ENCODE peak calls at places on chromosomes 16 and 17, in five cellular contexts. One of them, this sample, is unnamed. For H3K9me2 and H3K4me1, the result is how much of the 10 kb centered on the place peaks cover.

GRCh38 chr17:954431-955164 is 25.0 kb downstream of the NXN start:
- DNase-seq in GM23338: peak
- DNase-seq in hepatocyte: peak
- DNase-seq in GM23248: no peak
- DNase-seq in PC-3: no peak
- DNase-seq in this sample: no peak

GRCh38 chr17:7888184-7888920 is at the start of gene CHD3:
- DNase-seq in GM23248: peak
- DNase-seq in hepatocyte: peak
- DNase-seq in GM23338: peak
- DNase-seq in PC-3: peak
- DNase-seq in this sample: no peak

GRCh38 chr17:65627892-65628622 is 66.6 kb upstream of the AXIN2 start:
- DNase-seq in GM23338: no peak
- DNase-seq in hepatocyte: peak
- DNase-seq in PC-3: peak
- DNase-seq in GM23248: peak
- DNase-seq in this sample: peak

GRCh38 chr16:48444574-48444973 is 59.4 kb upstream of the SIAH1 start:
- DNase-seq in GM23338: no peak
- DNase-seq in hepatocyte: no peak
- DNase-seq in PC-3: peak
- DNase-seq in GM23248: peak
- DNase-seq in this sample: no peak

GRCh38 chr17:6065351-6065750 is 4.8 kb upstream of the WSCD1 start:
- DNase-seq in GM23338: no peak
- DNase-seq in hepatocyte: no peak
- DNase-seq in GM23248: no peak
- DNase-seq in PC-3: no peak
- DNase-seq in this sample: no peak

GRCh38 chr17:27319536-27320221 is 25.8 kb downstream of the WSB1 start:
- DNase-seq in GM23248: peak
- DNase-seq in hepatocyte: peak
- DNase-seq in PC-3: no peak
- DNase-seq in GM23338: no peak
- DNase-seq in this sample: no peak

GRCh38 chr17:45228121-45228941 is 6.6 kb downstream of the FMNL1 start:
- DNase-seq in GM23338: no peak
- DNase-seq in PC-3: no peak
- DNase-seq in GM23248: no peak
- DNase-seq in hepatocyte: peak
- DNase-seq in this sample: peak

GRCh38 chr16:82405696-82406095 is 221.1 kb upstream of the CDH13 start:
- DNase-seq in GM23338: no peak
- DNase-seq in GM23248: no peak
- DNase-seq in hepatocyte: no peak
- DNase-seq in PC-3: no peak
- DNase-seq in this sample: no peak

GRCh38 chr17:72666519-72666874 is 426.0 kb downstream of the SLC39A11 start:
- DNase-seq in PC-3: no peak
- DNase-seq in hepatocyte: no peak
- DNase-seq in GM23338: peak
- DNase-seq in GM23248: peak
- DNase-seq in this sample: no peak

GRCh38 chr17:50044483-50044882 is 11.4 kb upstream of the ITGA3 start:
- DNase-seq in GM23248: no peak
- DNase-seq in hepatocyte: no peak
- DNase-seq in GM23338: no peak
- DNase-seq in PC-3: no peak
- DNase-seq in this sample: no peak

GRCh38 chr17:64331946-64332493 is 58.6 kb downstream of the PECAM1 start:
- DNase-seq in GM23338: no peak
- DNase-seq in PC-3: peak
- DNase-seq in GM23248: peak
- DNase-seq in hepatocyte: no peak
- DNase-seq in this sample: no peak

DNA sequence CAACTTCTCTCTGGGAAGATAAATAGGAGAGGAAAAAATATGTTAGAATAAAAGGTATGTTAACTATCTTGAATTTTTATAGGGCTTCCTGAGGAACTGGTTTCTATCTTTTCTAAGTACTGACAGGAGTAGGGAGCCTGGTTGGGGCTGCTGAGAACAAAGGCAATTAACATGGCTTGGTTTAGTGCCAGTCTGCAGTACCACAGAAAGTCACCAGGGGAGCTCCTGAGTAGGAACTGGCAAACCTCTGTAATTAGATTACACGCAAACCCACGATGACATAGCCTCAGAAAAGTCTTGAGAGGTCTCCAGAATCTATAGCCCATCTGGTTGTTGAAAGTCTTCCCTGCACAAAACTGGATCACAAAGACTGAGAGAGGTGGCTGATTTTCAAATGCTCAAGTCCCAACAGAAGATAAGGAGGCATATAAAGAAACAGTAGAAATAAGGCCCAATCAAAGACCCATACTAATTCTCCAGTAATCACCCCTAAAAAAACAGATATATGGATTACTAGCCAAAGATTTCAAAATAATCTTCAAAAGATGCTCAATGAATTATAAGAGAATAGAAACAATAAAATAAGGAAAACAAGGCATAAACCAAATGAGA is 11.7 kb upstream of the CNTNAP4 start:
- DNase-seq in GM23338: peak
- DNase-seq in hepatocyte: peak
- DNase-seq in GM23248: peak
- DNase-seq in PC-3: peak
- DNase-seq in this sample: no peak
- H3K9me2 ChIP-seq in GM23338: under half
- H3K9me2 ChIP-seq in hepatocyte: under half
- H3K9me2 ChIP-seq in GM23248: under half
- H3K9me2 ChIP-seq in PC-3: under half
- H3K9me2 ChIP-seq in this sample: under half

DNA sequence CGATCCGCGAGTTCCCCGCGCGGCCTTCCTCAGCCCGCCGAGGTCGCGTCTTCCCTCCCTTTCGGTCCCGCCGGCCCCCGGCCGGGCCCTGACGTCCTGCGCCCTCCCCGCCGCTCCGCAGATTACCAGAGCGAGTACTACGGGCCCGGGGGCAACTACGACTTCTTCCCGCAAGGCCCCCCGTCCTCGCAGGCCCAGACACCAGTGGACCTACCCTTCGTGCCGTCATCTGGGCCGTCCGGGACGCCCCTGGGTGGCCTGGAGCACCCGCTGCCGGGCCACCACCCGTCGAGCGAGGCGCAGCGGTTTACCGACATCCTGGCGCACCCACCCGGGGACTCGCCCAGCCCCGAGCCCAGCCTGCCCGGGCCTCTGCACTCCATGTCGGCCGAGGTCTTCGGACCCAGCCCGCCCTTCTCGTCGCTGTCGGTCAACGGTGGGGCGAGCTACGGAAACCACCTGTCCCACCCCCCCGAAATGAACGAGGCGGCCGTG is 5.4 kb downstream of the LHX1 start:
- DNase-seq in hepatocyte: peak
- DNase-seq in GM23338: no peak
- DNase-seq in GM23248: no peak
- DNase-seq in PC-3: no peak
- DNase-seq in this sample: no peak
- TF ChIP-seq EZH2 in hepatocyte: peak
- TF ChIP-seq EZH2 in GM23338: no peak
- TF ChIP-seq EZH2 in GM23248: no peak
- TF ChIP-seq EZH2 in PC-3: no peak
- TF ChIP-seq EZH2 in this sample: no peak

GRCh38 chr17:14138649-14139048 is 69.3 kb downstream of the COX10 start:
- DNase-seq in PC-3: no peak
- DNase-seq in GM23248: no peak
- DNase-seq in hepatocyte: no peak
- DNase-seq in GM23338: no peak
- DNase-seq in this sample: no peak

GRCh38 chr17:14144513-14144912 is 75.2 kb downstream of the COX10 start:
- DNase-seq in GM23338: no peak
- DNase-seq in PC-3: no peak
- DNase-seq in GM23248: peak
- DNase-seq in hepatocyte: no peak
- DNase-seq in this sample: no peak

GRCh38 chr17:14143678-14144077 is 74.4 kb downstream of the COX10 start:
- DNase-seq in PC-3: no peak
- DNase-seq in hepatocyte: no peak
- DNase-seq in GM23248: peak
- DNase-seq in GM23338: no peak
- DNase-seq in this sample: no peak
- H3K4me1 ChIP-seq in PC-3: under half
- H3K4me1 ChIP-seq in hepatocyte: under half
- H3K4me1 ChIP-seq in GM23248: under half
- H3K4me1 ChIP-seq in GM23338: under half
- H3K4me1 ChIP-seq in this sample: under half

GRCh38 chr17:14078027-14078426 is 8.7 kb downstream of the COX10 start:
- DNase-seq in GM23338: no peak
- DNase-seq in PC-3: no peak
- DNase-seq in GM23248: peak
- DNase-seq in hepatocyte: no peak
- DNase-seq in this sample: no peak
- H3K9me2 ChIP-seq in GM23338: under half
- H3K9me2 ChIP-seq in PC-3: under half
- H3K9me2 ChIP-seq in GM23248: under half
- H3K9me2 ChIP-seq in hepatocyte: under half
- H3K9me2 ChIP-seq in this sample: under half

GRCh38 chr17:41076788-41077187 is 7.2 kb upstream of the KRTAP4-7 start:
- DNase-seq in GM23248: no peak
- DNase-seq in GM23338: no peak
- DNase-seq in hepatocyte: no peak
- DNase-seq in PC-3: no peak
- DNase-seq in this sample: no peak

GRCh38 chr17:41071606-41072375 is 6.1 kb upstream of the KRTAP2-4 start:
- DNase-seq in hepatocyte: no peak
- DNase-seq in PC-3: no peak
- DNase-seq in GM23338: no peak
- DNase-seq in GM23248: no peak
- DNase-seq in this sample: no peak

GRCh38 chr17:41069031-41069430 is 3.4 kb upstream of the KRTAP2-4 start:
- DNase-seq in GM23338: no peak
- DNase-seq in hepatocyte: no peak
- DNase-seq in PC-3: no peak
- DNase-seq in GM23248: no peak
- DNase-seq in this sample: no peak

GRCh38 chr17:41073676-41074075 is 8.0 kb upstream of the KRTAP2-4 start:
- DNase-seq in GM23338: no peak
- DNase-seq in GM23248: no peak
- DNase-seq in PC-3: no peak
- DNase-seq in hepatocyte: no peak
- DNase-seq in this sample: no peak
- TF ChIP-seq EZH2 in GM23338: no peak
- TF ChIP-seq EZH2 in GM23248: no peak
- TF ChIP-seq EZH2 in PC-3: no peak
- TF ChIP-seq EZH2 in hepatocyte: no peak
- TF ChIP-seq EZH2 in this sample: no peak

DNA sequence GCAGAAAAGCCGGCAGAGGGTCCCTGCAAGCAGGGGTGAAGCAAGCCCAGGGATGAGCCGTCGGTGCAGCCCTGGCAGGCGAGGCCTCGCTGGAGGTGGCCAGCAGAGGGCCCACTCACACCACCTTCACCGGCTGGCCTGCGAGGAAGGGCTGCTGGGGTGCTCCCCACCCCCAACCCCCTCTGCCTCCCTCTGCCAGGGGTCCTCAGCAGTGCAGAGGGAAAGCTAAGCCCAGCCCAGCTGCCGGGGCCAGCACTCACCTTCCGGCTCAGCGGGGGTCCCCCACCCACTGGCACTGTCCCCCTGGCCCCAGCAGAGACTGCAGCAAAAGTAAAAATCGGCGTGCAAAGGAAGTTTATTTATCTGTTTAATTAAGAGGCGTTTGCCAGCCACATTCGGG is 113.4 kb downstream of the ENGASE start:
- DNase-seq in hepatocyte: peak
- DNase-seq in GM23338: peak
- DNase-seq in GM23248: peak
- DNase-seq in PC-3: peak
- DNase-seq in this sample: no peak
- H3K4me1 ChIP-seq in hepatocyte: under half
- H3K4me1 ChIP-seq in GM23338: under half
- H3K4me1 ChIP-seq in GM23248: under half
- H3K4me1 ChIP-seq in PC-3: under half
- H3K4me1 ChIP-seq in this sample: under half

DNA sequence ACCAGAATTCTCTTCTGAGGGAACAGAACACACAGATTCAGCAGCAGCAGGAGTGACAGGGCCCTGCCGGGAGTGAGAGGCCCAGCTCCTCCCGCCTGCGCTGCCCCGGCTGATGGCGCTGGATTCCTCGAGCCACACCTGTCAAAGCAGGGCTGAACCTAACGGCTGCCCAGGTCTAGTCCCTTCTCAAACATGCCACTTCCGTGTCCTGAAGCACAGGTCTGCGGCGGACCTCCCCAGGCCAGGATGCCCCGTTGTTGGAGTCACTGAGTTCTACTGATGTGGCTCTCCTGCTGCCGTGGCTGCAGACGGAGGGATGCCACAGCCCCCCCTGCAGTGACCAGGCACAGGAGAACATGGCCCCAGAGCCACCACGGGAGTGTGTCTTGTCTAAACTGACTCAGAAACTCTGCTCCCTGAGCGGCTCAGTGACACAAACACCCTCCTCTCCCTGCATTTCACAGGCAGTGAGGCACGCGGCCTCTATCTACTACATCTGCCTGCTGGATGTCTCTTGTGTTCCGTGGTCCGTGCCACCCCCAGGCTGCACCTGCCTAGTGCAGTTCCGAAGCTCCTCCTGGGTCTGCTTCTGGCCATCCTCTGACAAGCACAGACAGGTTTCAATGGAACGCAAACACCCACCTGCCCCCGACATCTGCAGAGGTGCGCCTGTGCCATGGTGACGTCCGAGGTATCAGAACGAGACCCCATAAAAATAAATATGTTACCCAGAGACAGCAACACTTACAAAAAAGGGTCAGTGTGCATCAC is 44.7 kb upstream of the DNAH17 start:
- DNase-seq in GM23338: no peak
- DNase-seq in PC-3: no peak
- DNase-seq in hepatocyte: no peak
- DNase-seq in GM23248: no peak
- DNase-seq in this sample: no peak
- H3K9me2 ChIP-seq in GM23338: under half
- H3K9me2 ChIP-seq in PC-3: under half
- H3K9me2 ChIP-seq in hepatocyte: under half
- H3K9me2 ChIP-seq in GM23248: under half
- H3K9me2 ChIP-seq in this sample: under half

DNA sequence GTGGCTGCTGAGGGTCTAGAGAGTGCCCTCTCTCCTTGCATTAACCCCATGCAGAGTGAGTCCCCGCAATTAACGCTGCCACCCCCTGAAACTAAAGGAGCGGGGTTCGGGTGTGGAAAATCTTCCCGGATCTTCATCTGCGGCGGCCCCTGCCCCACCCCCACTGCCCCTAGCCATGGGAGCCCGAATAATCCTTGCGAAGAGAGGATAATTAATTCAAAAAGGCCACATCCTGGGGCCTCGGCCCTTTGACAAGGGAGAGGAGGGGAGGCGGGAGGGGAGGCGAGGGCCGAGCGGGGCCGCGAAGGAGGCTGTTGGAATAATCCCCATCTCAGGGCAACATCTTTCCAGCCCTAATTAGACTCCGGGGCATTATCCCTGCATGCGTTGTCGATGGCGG is 387.4 kb upstream of the TNRC6C start:
- DNase-seq in hepatocyte: no peak
- DNase-seq in GM23248: no peak
- DNase-seq in GM23338: peak
- DNase-seq in PC-3: no peak
- DNase-seq in this sample: no peak
- TF ChIP-seq EZH2 in hepatocyte: no peak
- TF ChIP-seq EZH2 in GM23248: no peak
- TF ChIP-seq EZH2 in GM23338: no peak
- TF ChIP-seq EZH2 in PC-3: no peak
- TF ChIP-seq EZH2 in this sample: no peak